ENCODE peak calls at places on chromosomes 6 and 20, in four cellular contexts. B is H9, S is IMR-90, D is H1. F is an unnamed sample.

GRCh38 chr6:78700997-78701396 is 166.4 kb upstream of the IRAK1BP1 start:
- DNase-seq in B (no peak), S (no peak), D (no peak), F (no peak)

GRCh38 chr20:59678286-59678685 is 73.9 kb downstream of the PHACTR3 start:
- DNase-seq in B (no peak), S (no peak), D (no peak), F (no peak)

GRCh38 chr6:44606506-44606905 is 219.0 kb downstream of the CDC5L start:
- DNase-seq in B (no peak), S (no peak), D (no peak), F (no peak)

GRCh38 chr6:133290926-133291325 is 49.8 kb downstream of the EYA4 start:
- DNase-seq in B (no peak), S (no peak), D (no peak), F (no peak)

GRCh38 chr20:23631981-23632710 is 5.6 kb downstream of the CST3 start:
- DNase-seq in B (no peak), S (no peak), D (no peak), F (no peak)

GRCh38 chr6:166784691-166785090 is 157.6 kb upstream of the RPS6KA2 start:
- DNase-seq in B (no peak), S (peak), D (peak), F (no peak)

GRCh38 chr20:42406826-42407225 is 782.9 kb downstream of the PTPRT start:
- DNase-seq in B (no peak), S (no peak), D (no peak), F (no peak)

GRCh38 chr6:33164665-33165373 is 27.4 kb downstream of the COL11A2 start:
- DNase-seq in B (no peak), S (no peak), D (no peak), F (no peak)

GRCh38 chr6:46015119-46015968 is at the start of gene CLIC5:
- DNase-seq in B (peak), S (no peak), D (peak), F (peak)

GRCh38 chr6:2576499-2576898 is 174.2 kb downstream of the MYLK4 start:
- DNase-seq in B (no peak), S (no peak), D (no peak), F (no peak)

GRCh38 chr20:57698867-57699275 is 10.9 kb downstream of the PMEPA1 start:
- DNase-seq in B (no peak), S (no peak), D (no peak), F (no peak)

GRCh38 chr20:41443667-41444066 is 77.0 kb upstream of the EMILIN3 start:
- DNase-seq in B (no peak), S (no peak), D (no peak), F (no peak)

GRCh38 chr6:48426636-48427035 is 315.6 kb upstream of the PTCHD4 start:
- DNase-seq in B (no peak), S (peak), D (no peak), F (no peak)

GRCh38 chr6:128368213-128369000 is 152.0 kb downstream of the PTPRK start:
- DNase-seq in B (no peak), S (no peak), D (no peak), F (no peak)

GRCh38 chr6:111222341-111222740 is 135.0 kb downstream of the SLC16A10 start:
- DNase-seq in B (no peak), S (no peak), D (no peak), F (no peak)

GRCh38 chr20:45963059-45964011 is 8.7 kb downstream of the ZNF335 start:
- DNase-seq in B (peak), S (peak), D (no peak), F (peak)

GRCh38 chr6:169701218-169701952 is 444 bp downstream of the WDR27 start:
- DNase-seq in B (no peak), S (no peak), D (no peak), F (no peak)

GRCh38 chr6:88983532-88983931 is 20.1 kb upstream of the RNGTT start:
- DNase-seq in B (peak), S (peak), D (peak), F (peak)

GRCh38 chr6:43644940-43645612 is at the start of gene RSPH9:
- DNase-seq in B (peak), S (peak), D (peak), F (peak)

GRCh38 chr6:56890683-56891429 is 64.1 kb upstream of the BEND6 start:
- DNase-seq in B (no peak), S (peak), D (no peak), F (peak)

GRCh38 chr20:56933331-56933698 is 304.2 kb downstream of the TFAP2C start:
- DNase-seq in B (no peak), S (no peak), D (no peak), F (no peak)

GRCh38 chr6:40504274-40504673 is 82.9 kb downstream of the LRFN2 start:
- DNase-seq in B (no peak), S (no peak), D (no peak), F (no peak)

GRCh38 chr20:35541783-35542662 is at the start of gene ERGIC3:
- DNase-seq in B (peak), S (peak), D (peak), F (peak)
- H4K5ac ChIP-seq in B (no peak), S (peak), D (peak), F (no peak)

GRCh38 chr6:155066371-155066770 is 71.3 kb downstream of the TIAM2 start:
- DNase-seq in B (no peak), S (peak), D (no peak), F (no peak)
- H4K5ac ChIP-seq in B (no peak), S (peak), D (no peak), F (no peak)

GRCh38 chr6:35736982-35737412 is at the start of gene ARMC12:
- DNase-seq in B (no peak), S (no peak), D (no peak), F (no peak)

GRCh38 chr6:35736293-35736894 is 438 bp upstream of the ARMC12 start:
- DNase-seq in B (peak), S (peak), D (peak), F (peak)

GRCh38 chr6:35739645-35740517 is 3.0 kb downstream of the ARMC12 start:
- DNase-seq in B (peak), S (no peak), D (peak), F (peak)

GRCh38 chr6:35735452-35735851 is 1.4 kb upstream of the ARMC12 start:
- DNase-seq in B (no peak), S (no peak), D (no peak), F (no peak)

DNA sequence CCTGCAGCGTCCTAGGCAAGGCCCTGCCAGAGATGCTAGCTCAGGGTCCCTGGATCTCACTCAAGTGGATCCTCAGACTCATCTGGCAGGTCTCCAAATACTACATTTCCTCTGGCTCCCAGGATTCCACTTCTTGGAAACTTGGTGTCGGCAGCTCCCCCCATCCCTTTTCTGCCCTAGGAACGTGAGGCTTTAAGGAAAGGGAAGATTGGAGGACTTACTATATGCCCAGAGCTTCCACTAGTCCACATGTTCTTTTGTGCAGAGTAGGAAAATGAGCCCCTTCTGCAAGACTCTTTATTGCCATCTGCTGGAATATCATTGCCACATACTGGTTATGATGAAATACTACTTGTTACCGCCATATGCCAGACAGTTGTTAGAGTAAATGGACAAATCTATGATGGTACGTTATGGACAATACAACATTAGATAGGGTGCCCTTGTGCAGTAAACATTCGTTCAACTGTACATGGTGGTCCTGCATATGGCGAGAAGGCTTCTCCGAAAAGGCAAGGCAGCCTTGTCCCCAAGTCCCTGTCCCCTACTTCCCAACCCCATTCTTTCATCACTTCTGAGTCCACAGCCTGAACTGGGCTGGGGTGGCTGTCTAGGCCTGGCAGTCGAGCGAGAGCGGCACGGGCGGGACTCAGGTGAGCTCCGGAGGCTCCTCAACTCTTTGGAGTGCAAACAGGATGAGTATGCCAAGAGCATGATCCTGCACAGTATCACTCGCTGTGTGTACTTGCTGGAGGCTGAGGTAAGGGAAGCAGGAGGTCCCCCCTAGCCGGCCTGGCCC is 780 bp downstream of the ARMC12 start:
- DNase-seq in B (no peak), S (peak), D (no peak), F (peak)
- H4K5ac ChIP-seq in B (no peak), S (no peak), D (peak), F (no peak)

DNA sequence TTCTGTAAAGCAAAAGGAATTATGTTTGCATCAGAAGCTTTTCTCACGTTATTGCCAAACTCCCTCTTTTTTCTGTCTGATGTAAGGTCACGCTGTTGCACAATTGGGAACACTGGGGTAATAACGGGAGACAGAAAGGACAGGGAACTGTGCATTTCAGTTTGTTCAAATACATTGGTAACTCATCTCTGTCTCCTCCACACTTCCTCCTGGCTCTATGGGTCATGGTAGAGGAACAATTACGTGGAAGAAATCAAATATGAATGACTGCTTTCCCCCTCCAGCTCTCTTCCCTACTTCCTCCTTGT is 132.2 kb upstream of the TNFAIP3 start:
- DNase-seq in B (no peak), S (no peak), D (no peak), F (no peak)
- H4K5ac ChIP-seq in B (no peak), S (peak), D (no peak), F (no peak)

GRCh38 chr20:62434098-62434497 is 6.8 kb upstream of the RBBP8NL start:
- DNase-seq in B (no peak), S (no peak), D (no peak), F (no peak)
- H4K5ac ChIP-seq in B (no peak), S (no peak), D (no peak), F (no peak)

GRCh38 chr6:106501836-106502447 is 127.4 kb downstream of the RTN4IP1 start:
- DNase-seq in B (no peak), S (no peak), D (no peak), F (no peak)
- H4K5ac ChIP-seq in B (no peak), S (no peak), D (no peak), F (no peak)

GRCh38 chr6:168031411-168032382 is 34.2 kb downstream of the KIF25 start:
- DNase-seq in B (no peak), S (peak), D (no peak), F (no peak)
- H4K5ac ChIP-seq in B (no peak), S (peak), D (no peak), F (no peak)

DNA sequence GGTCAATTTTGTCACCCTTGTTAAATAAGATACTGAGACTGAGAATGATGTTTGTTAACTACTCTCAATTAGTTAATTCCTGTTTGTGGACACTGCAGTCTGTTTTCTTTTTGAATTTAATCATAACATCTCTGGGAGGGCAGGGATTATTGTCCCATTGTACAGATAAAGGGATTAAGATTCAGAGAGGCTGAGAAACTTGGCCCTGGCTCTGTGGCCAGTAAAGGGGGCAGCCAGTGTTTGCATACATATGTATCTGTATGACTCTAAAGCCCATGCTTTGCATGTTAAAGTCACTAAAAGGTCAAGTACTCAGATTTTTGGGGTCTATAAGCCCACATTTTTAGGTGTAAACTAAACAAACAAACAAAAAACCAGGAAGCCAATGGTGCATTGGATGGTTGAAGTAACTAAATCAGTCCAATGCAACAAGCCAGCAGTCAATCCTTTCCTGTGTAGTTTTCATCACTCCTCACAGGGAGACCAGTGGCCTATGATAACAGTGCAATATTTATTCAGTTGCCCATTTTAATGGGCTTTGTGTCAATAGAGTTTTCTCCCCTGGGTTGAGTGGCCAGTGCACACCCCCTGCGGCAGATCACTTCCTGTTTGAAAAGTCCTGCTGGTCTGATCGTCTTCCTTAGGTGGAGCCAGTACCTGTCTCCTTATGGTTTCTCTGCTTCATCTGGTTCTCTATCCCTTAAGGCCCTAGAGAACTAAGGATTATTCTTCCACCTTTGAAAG is 106.7 kb downstream of the SLX4IP start:
- DNase-seq in B (no peak), S (no peak), D (no peak), F (no peak)
- H4K5ac ChIP-seq in B (no peak), S (no peak), D (no peak), F (no peak)

F was measured in mesendoderm.